ENCODE peak calls at places on chromosomes 13 and 19, in nine cellular contexts. I, R, Z, D, H, T, W, B and F are unnamed samples. For H3K4me1, the result is how much of the 10 kb centered on the place peaks cover.

GRCh38 chr13:112967666-112968379 is 1.2 kb upstream of the MCF2L start:
- DNase-seq in Z (no peak), B (no peak), T (no peak), I (peak), R (no peak), H (no peak), D (peak), W (peak), F (no peak)

GRCh38 chr19:55591555-55591954 is 7.8 kb downstream of the FIZ1 start:
- DNase-seq in I (no peak), Z (no peak), D (no peak), T (no peak), W (no peak), R (no peak), H (no peak), B (no peak), F (no peak)

GRCh38 chr13:77637583-77637982 is 59.9 kb upstream of the SLAIN1 start:
- DNase-seq in D (no peak), W (no peak), T (no peak), Z (no peak), B (no peak), R (no peak), I (no peak), H (no peak), F (no peak)

GRCh38 chr13:94327318-94327717 is 152.2 kb downstream of the DCT start:
- DNase-seq in D (no peak), B (no peak), H (no peak), R (no peak), Z (no peak), W (no peak), T (no peak), I (no peak), F (no peak)

GRCh38 chr19:8494158-8494557 is 8.3 kb downstream of the PRAM1 start:
- DNase-seq in W (no peak), H (no peak), I (no peak), B (no peak), R (no peak), Z (no peak), T (peak), D (no peak), F (no peak)

GRCh38 chr19:271856-272255 is 19.3 kb downstream of the PLPP2 start:
- DNase-seq in H (no peak), B (no peak), T (no peak), R (no peak), Z (no peak), W (no peak), I (no peak), D (no peak), F (no peak)

GRCh38 chr19:10092648-10093294 is 6.7 kb downstream of the SHFL start:
- DNase-seq in Z (no peak), B (no peak), R (no peak), T (no peak), I (no peak), D (no peak), H (no peak), W (no peak), F (no peak)

GRCh38 chr19:974564-975257 is 9.4 kb upstream of the WDR18 start:
- DNase-seq in B (no peak), T (no peak), I (no peak), R (no peak), H (no peak), W (no peak), D (no peak), Z (no peak), F (peak)

GRCh38 chr19:737591-738093 is 13.3 kb upstream of the MISP start:
- DNase-seq in Z (peak), R (peak), T (peak), I (no peak), D (no peak), W (no peak), B (peak), H (peak), F (peak)

GRCh38 chr13:20721454-20722357 is 18.2 kb downstream of the IL17D start:
- DNase-seq in B (peak), W (no peak), R (peak), Z (peak), I (peak), T (peak), D (peak), H (peak), F (no peak)

GRCh38 chr13:37225414-37226047 is 120.1 kb upstream of the CSNK1A1L start:
- DNase-seq in H (peak), B (no peak), Z (no peak), R (no peak), D (no peak), T (peak), W (no peak), I (no peak), F (no peak)

GRCh38 chr13:112995395-112996091 is 26.5 kb downstream of the MCF2L start:
- DNase-seq in R (no peak), B (peak), I (no peak), D (no peak), Z (no peak), T (no peak), H (no peak), W (no peak), F (no peak)

GRCh38 chr19:5397804-5398692 is 57.2 kb upstream of the ZNRF4 start:
- DNase-seq in T (peak), B (no peak), H (no peak), D (no peak), R (peak), W (no peak), I (no peak), Z (no peak), F (peak)

GRCh38 chr13:87128006-87128405 is 543.2 kb upstream of the SLITRK5 start:
- DNase-seq in W (no peak), D (no peak), B (no peak), H (peak), Z (no peak), R (no peak), I (no peak), T (peak), F (no peak)

GRCh38 chr19:13441810-13442512 is 64.3 kb downstream of the CACNA1A start:
- DNase-seq in H (peak), W (peak), I (no peak), T (peak), B (peak), Z (no peak), D (no peak), R (peak), F (no peak)

GRCh38 chr13:90122531-90122930 is 1225.0 kb upstream of the MIR17HG start:
- DNase-seq in Z (no peak), B (no peak), H (no peak), D (no peak), R (no peak), W (no peak), I (no peak), T (no peak), F (no peak)

GRCh38 chr13:84097148-84097547 is 214.9 kb upstream of the SLITRK1 start:
- DNase-seq in D (no peak), R (no peak), I (no peak), H (no peak), T (no peak), W (no peak), Z (no peak), B (no peak), F (no peak)

GRCh38 chr19:7505288-7505681 is 10.6 kb upstream of the ZNF358 start:
- DNase-seq in D (no peak), Z (no peak), H (no peak), T (no peak), I (no peak), R (peak), W (no peak), B (no peak), F (no peak)

GRCh38 chr19:39927524-39928356 is 6.7 kb downstream of the FCGBP start:
- DNase-seq in R (no peak), T (no peak), Z (no peak), I (peak), H (no peak), W (no peak), B (no peak), D (peak), F (no peak)

GRCh38 chr13:51330741-51331140 is 8.8 kb upstream of the SERPINE3 start:
- DNase-seq in W (no peak), T (peak), Z (no peak), B (no peak), H (no peak), D (no peak), I (no peak), R (no peak), F (no peak)

GRCh38 chr13:95509521-95510315 is 42.8 kb upstream of the CLDN10 start:
- DNase-seq in H (no peak), B (no peak), D (no peak), Z (no peak), I (no peak), W (peak), T (peak), R (peak), F (no peak)

GRCh38 chr13:71866173-71867091 is 572 bp downstream of the DACH1 start:
- DNase-seq in R (no peak), Z (peak), H (peak), W (no peak), T (peak), B (peak), D (peak), I (no peak), F (peak)

GRCh38 chr13:32216281-32216680 is 98.9 kb downstream of the ZAR1L start:
- DNase-seq in I (no peak), W (no peak), H (no peak), T (no peak), Z (no peak), B (no peak), D (no peak), R (no peak), F (no peak)

GRCh38 chr19:38265213-38265861 is 964 bp downstream of the SPINT2 start:
- DNase-seq in I (no peak), W (peak), R (peak), Z (no peak), B (no peak), H (no peak), T (no peak), D (no peak), F (no peak)

GRCh38 chr19:16368385-16369305 is 44.0 kb downstream of the KLF2 start:
- DNase-seq in Z (no peak), B (no peak), I (no peak), H (no peak), W (no peak), R (no peak), T (no peak), D (no peak), F (no peak)

GRCh38 chr13:47241446-47241845 is 344.6 kb upstream of the HTR2A start:
- DNase-seq in D (no peak), I (no peak), W (no peak), R (no peak), H (no peak), Z (no peak), B (no peak), T (no peak), F (peak)

GRCh38 chr19:13063461-13064091 is 39.1 kb downstream of the LYL1 start:
- DNase-seq in T (no peak), Z (peak), W (no peak), H (no peak), D (no peak), R (no peak), I (peak), B (peak), F (no peak)

GRCh38 chr13:111900390-111901180 is 166.4 kb upstream of the SOX1 start:
- DNase-seq in T (no peak), I (peak), Z (no peak), W (no peak), R (no peak), D (peak), B (no peak), H (no peak), F (no peak)

GRCh38 chr13:32443111-32443510 is 15.2 kb upstream of the N4BP2L1 start:
- DNase-seq in I (no peak), Z (no peak), T (peak), W (no peak), D (no peak), B (no peak), H (peak), R (peak), F (peak)

GRCh38 chr19:35397064-35397463 is 26.2 kb downstream of the GPR42 start:
- DNase-seq in T (no peak), D (peak), H (no peak), Z (no peak), W (no peak), B (no peak), I (no peak), R (no peak), F (peak)

GRCh38 chr19:41886761-41887710 is 4.1 kb downstream of the ARHGEF1 start:
- DNase-seq in H (no peak), R (no peak), B (no peak), I (no peak), D (no peak), T (no peak), W (no peak), Z (no peak), F (no peak)

GRCh38 chr19:43739836-43740235 is 14.9 kb downstream of the SMG9 start:
- DNase-seq in T (no peak), W (peak), H (no peak), Z (no peak), D (no peak), R (peak), B (no peak), I (no peak), F (no peak)

GRCh38 chr19:20044663-20045062 is 5.4 kb upstream of the ZNF682 start:
- DNase-seq in T (no peak), W (no peak), B (no peak), I (no peak), Z (no peak), H (no peak), D (no peak), R (no peak), F (no peak)

GRCh38 chr19:11445141-11445540 is 9.7 kb downstream of the PRKCSH start:
- DNase-seq in T (no peak), I (no peak), W (no peak), B (no peak), Z (no peak), D (no peak), R (no peak), H (no peak), F (no peak)

GRCh38 chr19:12859546-12859945 is 21.2 kb downstream of the MAST1 start:
- DNase-seq in Z (no peak), W (no peak), R (no peak), D (no peak), T (no peak), B (no peak), I (no peak), H (no peak), F (no peak)

GRCh38 chr13:97577026-97577425 is 143.1 kb downstream of the RAP2A start:
- DNase-seq in H (no peak), R (no peak), I (no peak), W (no peak), D (no peak), Z (no peak), T (no peak), B (no peak), F (no peak)

GRCh38 chr13:97573011-97573410 is 139.0 kb downstream of the RAP2A start:
- DNase-seq in T (peak), Z (no peak), W (no peak), H (no peak), B (no peak), D (no peak), R (no peak), I (no peak), F (no peak)

DNA sequence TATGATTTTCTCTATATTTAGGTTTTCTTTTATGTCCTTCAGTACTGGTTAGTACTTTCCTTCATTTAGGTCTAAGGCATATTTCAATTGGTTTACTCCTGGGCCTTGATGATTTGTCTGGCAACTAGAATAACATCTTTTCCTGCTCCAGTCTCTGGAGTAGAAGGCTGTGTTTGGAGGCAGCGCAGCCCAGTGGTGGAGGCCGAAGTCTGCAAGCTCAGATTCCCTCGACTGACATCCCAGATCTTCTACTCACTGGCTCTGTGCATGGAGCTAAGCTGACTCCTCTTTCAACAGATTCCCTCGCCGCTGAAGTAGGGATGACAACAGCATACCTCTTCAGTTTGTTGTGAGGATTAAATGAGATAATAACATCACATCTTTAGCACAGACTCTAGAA is 141.0 kb downstream of the RAP2A start:
- DNase-seq in B (peak), T (peak), R (peak), I (no peak), H (peak), W (no peak), D (no peak), Z (no peak), F (peak)
- TF ChIP-seq CTCF in B (peak), T (peak), R (peak), I (no peak), H (peak), W (peak), D (no peak), Z (peak), F (peak)

GRCh38 chr13:41065098-41065497 is 3.8 kb downstream of the WBP4 start:
- DNase-seq in Z (no peak), R (no peak), D (no peak), B (no peak), H (peak), T (peak), I (no peak), W (peak), F (no peak)
- H3K4me1 ChIP-seq in Z (under half), R (under half), D (under half), B (under half), H (under half), T (under half), I (under half), W (under half), F (under half)

GRCh38 chr13:27269114-27269665 is 1.4 kb upstream of the RASL11A start:
- DNase-seq in I (no peak), Z (no peak), R (no peak), T (no peak), H (no peak), B (no peak), W (peak), D (no peak), F (no peak)
- H3K4me3 ChIP-seq in I (no peak), Z (no peak), R (no peak), T (no peak), H (no peak), B (no peak), W (no peak), D (no peak), F (no peak)

GRCh38 chr13:106520205-106521004 is 15.1 kb downstream of the EFNB2 start:
- DNase-seq in I (no peak), R (peak), D (no peak), W (no peak), B (no peak), Z (no peak), H (peak), T (peak), F (no peak)
- TF ChIP-seq CTCF in I (peak), R (peak), D (no peak), W (peak), B (peak), Z (peak), H (peak), T (peak), F (peak)

GRCh38 chr19:14533450-14533849 is 4.1 kb downstream of the TECR start:
- DNase-seq in R (no peak), B (no peak), D (no peak), T (no peak), I (no peak), H (no peak), W (no peak), Z (no peak), F (no peak)
- H3K4me1 ChIP-seq in R (under half), B (under half), D (half or more), T (under half), I (under half), H (under half), W (under half), Z (under half), F (under half)

DNA sequence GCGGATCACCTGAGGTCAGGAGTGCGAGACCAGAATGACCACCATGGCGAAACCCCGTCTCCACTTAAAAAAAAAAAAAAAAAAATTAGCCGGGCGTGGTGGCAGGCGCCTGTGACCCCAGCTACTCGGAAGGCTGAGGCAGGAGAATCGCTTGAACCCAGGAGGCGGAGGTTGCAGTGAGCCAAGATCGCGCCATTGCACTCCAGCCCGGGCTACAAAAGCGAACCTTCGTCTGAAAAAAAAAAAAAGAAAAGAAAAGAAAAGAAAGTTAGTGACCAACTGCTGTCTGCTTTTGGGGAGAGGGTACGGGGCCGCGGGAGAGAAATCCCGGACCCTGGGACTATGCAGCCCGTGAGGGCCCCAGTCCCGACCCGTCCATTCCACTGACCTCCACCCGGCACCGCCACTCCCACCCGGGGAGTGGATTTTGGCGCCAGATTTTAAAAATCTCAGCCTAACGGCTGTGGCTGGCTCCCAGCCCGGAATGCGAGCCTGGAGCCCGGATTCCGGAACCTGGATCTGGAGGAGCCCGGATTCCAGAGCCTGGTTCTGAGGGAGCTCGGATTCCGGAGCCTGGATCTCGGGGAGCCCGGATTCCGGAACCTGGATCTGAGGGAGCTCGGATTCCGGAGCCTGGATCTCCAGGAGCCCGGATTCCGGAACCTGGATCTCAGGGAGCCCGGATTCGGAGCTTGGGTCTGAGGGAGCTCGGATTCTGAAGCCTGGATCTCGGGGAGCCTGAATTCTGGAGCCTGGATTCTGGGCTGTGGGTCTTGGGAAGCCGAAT is 6.1 kb upstream of the LMNB2 start:
- DNase-seq in Z (peak), B (peak), D (peak), W (peak), I (peak), H (peak), T (peak), R (peak), F (peak)
- H3K4me3 ChIP-seq in Z (peak), B (peak), D (peak), W (peak), I (peak), H (peak), T (peak), R (peak), F (peak)

GRCh38 chr19:49690656-49691242 is at the start of gene CPT1C:
- DNase-seq in H (peak), B (peak), Z (peak), D (peak), R (peak), I (peak), W (no peak), T (peak), F (peak)

GRCh38 chr19:49688531-49689132 is 762 bp upstream of the ADM5 start:
- DNase-seq in T (no peak), R (no peak), H (no peak), Z (no peak), D (peak), W (no peak), I (no peak), B (no peak), F (no peak)

GRCh38 chr19:49690073-49690655 is 752 bp upstream of the CPT1C start:
- DNase-seq in Z (no peak), D (peak), R (no peak), I (no peak), B (no peak), H (no peak), W (no peak), T (no peak), F (no peak)

GRCh38 chr19:49687566-49688316 is 1.7 kb upstream of the ADM5 start:
- DNase-seq in Z (no peak), I (no peak), D (peak), T (no peak), H (no peak), W (no peak), R (peak), B (no peak), F (no peak)

GRCh38 chr19:49689133-49690072 is at the start of gene ADM5:
- DNase-seq in W (no peak), H (no peak), R (peak), B (peak), I (no peak), Z (no peak), D (peak), T (peak), F (peak)
- TF ChIP-seq CTCF in W (no peak), H (peak), R (peak), B (peak), I (peak), Z (peak), D (peak), T (peak), F (peak)

GRCh38 chr19:49557641-49558325 is 22.6 kb downstream of the NOSIP start:
- DNase-seq in T (no peak), H (no peak), B (no peak), D (no peak), I (no peak), R (no peak), W (no peak), Z (no peak), F (no peak)
- H3K4me1 ChIP-seq in T (under half), H (under half), B (under half), D (under half), I (under half), R (under half), W (under half), Z (under half), F (under half)

DNA sequence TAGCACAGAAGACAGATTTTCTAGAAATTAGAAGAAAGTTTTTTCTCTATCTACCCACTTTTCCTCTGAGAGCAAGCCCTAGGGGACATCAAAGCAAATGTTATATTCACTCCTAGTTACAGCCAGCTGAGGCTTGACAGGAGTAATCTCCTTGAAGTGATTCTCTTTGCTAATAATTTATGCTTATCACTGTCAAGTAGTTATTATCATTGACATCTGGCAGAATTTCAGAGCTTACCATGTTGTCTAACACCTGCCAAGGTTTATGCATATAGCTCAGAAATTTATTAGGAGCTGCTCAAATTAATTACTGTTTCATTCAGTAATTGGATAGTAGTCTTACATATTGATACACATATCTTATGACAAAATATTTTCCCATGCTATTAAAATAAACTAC is 465.9 kb upstream of the ATXN8OS start:
- DNase-seq in W (no peak), I (no peak), B (no peak), H (no peak), Z (no peak), R (no peak), T (no peak), D (no peak), F (no peak)
- H3K4me3 ChIP-seq in W (no peak), I (no peak), B (no peak), H (no peak), Z (no peak), R (no peak), T (no peak), D (no peak), F (no peak)